ENCODE peak calls at places on chromosomes 1 and 21, in seven cellular contexts. One of them, this sample, is unnamed.

GRCh38 chr1:83822206-83822605 is 176.7 kb downstream of the TTLL7 start:
- DNase-seq in transverse colon: no peak
- DNase-seq in cardiac fibroblast: peak; percentile 61
- DNase-seq in IMR-90: no peak
- DNase-seq in AG09309: peak; percentile 57
- DNase-seq in brain microvascular endothelial cell: peak; percentile 36
- DNase-seq in left ventricle myocardium inferior: no peak
- DNase-seq in this sample: no peak

GRCh38 chr1:45994423-45994822 is 138.0 kb downstream of the PIK3R3 start:
- DNase-seq in IMR-90: no peak
- DNase-seq in cardiac fibroblast: no peak
- DNase-seq in left ventricle myocardium inferior: no peak
- DNase-seq in transverse colon: no peak
- DNase-seq in AG09309: no peak
- DNase-seq in brain microvascular endothelial cell: no peak
- DNase-seq in this sample: no peak

GRCh38 chr1:53069663-53070327 is 7.8 kb downstream of the PODN start:
- DNase-seq in brain microvascular endothelial cell: no peak
- DNase-seq in transverse colon: no peak
- DNase-seq in left ventricle myocardium inferior: peak; percentile 13
- DNase-seq in AG09309: no peak
- DNase-seq in IMR-90: no peak
- DNase-seq in cardiac fibroblast: no peak
- DNase-seq in this sample: no peak

GRCh38 chr1:50308883-50309282 is 114.4 kb downstream of the DMRTA2 start:
- DNase-seq in brain microvascular endothelial cell: peak; percentile 24
- DNase-seq in IMR-90: peak; percentile 17
- DNase-seq in left ventricle myocardium inferior: no peak
- DNase-seq in transverse colon: no peak
- DNase-seq in AG09309: no peak
- DNase-seq in cardiac fibroblast: peak; percentile 18
- DNase-seq in this sample: peak; percentile 29

GRCh38 chr1:114558548-114558947 is 22.9 kb downstream of the BCAS2 start:
- DNase-seq in cardiac fibroblast: peak; percentile 20
- DNase-seq in transverse colon: no peak
- DNase-seq in IMR-90: no peak
- DNase-seq in brain microvascular endothelial cell: no peak
- DNase-seq in left ventricle myocardium inferior: no peak
- DNase-seq in AG09309: no peak
- DNase-seq in this sample: peak; percentile 6

GRCh38 chr21:35051287-35051818 is 2.3 kb upstream of the RUNX1 start:
- DNase-seq in brain microvascular endothelial cell: peak; percentile 71
- DNase-seq in transverse colon: peak; percentile 89
- DNase-seq in left ventricle myocardium inferior: peak; percentile 83
- DNase-seq in IMR-90: peak; percentile 80
- DNase-seq in cardiac fibroblast: peak; percentile 91
- DNase-seq in AG09309: peak; percentile 70
- DNase-seq in this sample: peak; percentile 91

GRCh38 chr1:198798923-198799386 is 160.1 kb downstream of the PTPRC start:
- DNase-seq in brain microvascular endothelial cell: no peak
- DNase-seq in left ventricle myocardium inferior: no peak
- DNase-seq in transverse colon: no peak
- DNase-seq in cardiac fibroblast: no peak
- DNase-seq in IMR-90: no peak
- DNase-seq in AG09309: no peak
- DNase-seq in this sample: no peak

GRCh38 chr21:28018741-28019669 is 973.7 kb downstream of the LTN1 start:
- DNase-seq in cardiac fibroblast: peak; percentile 22
- DNase-seq in AG09309: no peak
- DNase-seq in IMR-90: peak; percentile 5
- DNase-seq in brain microvascular endothelial cell: no peak
- DNase-seq in transverse colon: no peak
- DNase-seq in left ventricle myocardium inferior: no peak
- DNase-seq in this sample: peak; percentile 63

GRCh38 chr1:193408782-193409293 is 222.4 kb upstream of the B3GALT2 start:
- DNase-seq in left ventricle myocardium inferior: peak; percentile 82
- DNase-seq in brain microvascular endothelial cell: peak; percentile 99
- DNase-seq in IMR-90: peak; percentile 75
- DNase-seq in cardiac fibroblast: peak; percentile 87
- DNase-seq in transverse colon: peak; percentile 40
- DNase-seq in AG09309: peak; percentile 74
- DNase-seq in this sample: peak; percentile 97

GRCh38 chr1:228081578-228082259 is 789 bp upstream of the ARF1 start:
- DNase-seq in brain microvascular endothelial cell: no peak
- DNase-seq in left ventricle myocardium inferior: peak; percentile 18
- DNase-seq in AG09309: no peak
- DNase-seq in transverse colon: peak; percentile 39
- DNase-seq in cardiac fibroblast: no peak
- DNase-seq in IMR-90: no peak
- DNase-seq in this sample: peak; percentile 23

GRCh38 chr1:60898413-60898812 is 183.9 kb upstream of the NFIA start:
- DNase-seq in brain microvascular endothelial cell: no peak
- DNase-seq in left ventricle myocardium inferior: no peak
- DNase-seq in AG09309: no peak
- DNase-seq in transverse colon: no peak
- DNase-seq in IMR-90: no peak
- DNase-seq in cardiac fibroblast: no peak
- DNase-seq in this sample: no peak

GRCh38 chr1:165284471-165284870 is 72.0 kb downstream of the LMX1A start:
- DNase-seq in left ventricle myocardium inferior: no peak
- DNase-seq in AG09309: no peak
- DNase-seq in brain microvascular endothelial cell: no peak
- DNase-seq in cardiac fibroblast: no peak
- DNase-seq in transverse colon: no peak
- DNase-seq in IMR-90: no peak
- DNase-seq in this sample: no peak

GRCh38 chr1:201463071-201463552 is 5.9 kb downstream of the PHLDA3 start:
- DNase-seq in cardiac fibroblast: peak; percentile 40
- DNase-seq in left ventricle myocardium inferior: no peak
- DNase-seq in AG09309: no peak
- DNase-seq in transverse colon: no peak
- DNase-seq in brain microvascular endothelial cell: no peak
- DNase-seq in IMR-90: no peak
- DNase-seq in this sample: no peak

GRCh38 chr1:40397258-40397657 is 23.7 kb downstream of the SMAP2 start:
- DNase-seq in brain microvascular endothelial cell: no peak
- DNase-seq in cardiac fibroblast: no peak
- DNase-seq in AG09309: no peak
- DNase-seq in left ventricle myocardium inferior: no peak
- DNase-seq in IMR-90: no peak
- DNase-seq in transverse colon: no peak
- DNase-seq in this sample: no peak

GRCh38 chr1:226946841-226947240 is 6.7 kb downstream of the COQ8A start:
- DNase-seq in AG09309: no peak
- DNase-seq in cardiac fibroblast: peak; percentile 3
- DNase-seq in left ventricle myocardium inferior: no peak
- DNase-seq in brain microvascular endothelial cell: no peak
- DNase-seq in IMR-90: peak; percentile 20
- DNase-seq in transverse colon: no peak
- DNase-seq in this sample: no peak

GRCh38 chr21:41851090-41851790 is 27.9 kb downstream of the PRDM15 start:
- DNase-seq in AG09309: no peak
- DNase-seq in brain microvascular endothelial cell: no peak
- DNase-seq in IMR-90: no peak
- DNase-seq in transverse colon: no peak
- DNase-seq in cardiac fibroblast: no peak
- DNase-seq in left ventricle myocardium inferior: no peak
- DNase-seq in this sample: no peak

GRCh38 chr1:7302873-7303272 is 468.2 kb upstream of the VAMP3 start:
- DNase-seq in cardiac fibroblast: no peak
- DNase-seq in AG09309: no peak
- DNase-seq in transverse colon: no peak
- DNase-seq in left ventricle myocardium inferior: no peak
- DNase-seq in IMR-90: no peak
- DNase-seq in brain microvascular endothelial cell: no peak
- DNase-seq in this sample: no peak

GRCh38 chr1:64915381-64916274 is 50.7 kb downstream of the JAK1 start:
- DNase-seq in AG09309: no peak
- DNase-seq in transverse colon: peak; percentile 68
- DNase-seq in left ventricle myocardium inferior: no peak
- DNase-seq in IMR-90: peak; percentile 94
- DNase-seq in cardiac fibroblast: peak; percentile 94
- DNase-seq in brain microvascular endothelial cell: peak; percentile 93
- DNase-seq in this sample: peak; percentile 91

GRCh38 chr1:204909109-204909508 is 38.4 kb downstream of the NFASC start:
- DNase-seq in AG09309: no peak
- DNase-seq in brain microvascular endothelial cell: no peak
- DNase-seq in cardiac fibroblast: peak; percentile 28
- DNase-seq in left ventricle myocardium inferior: no peak
- DNase-seq in transverse colon: no peak
- DNase-seq in IMR-90: no peak
- DNase-seq in this sample: no peak

GRCh38 chr21:45525153-45525909 is 16.9 kb downstream of the SLC19A1 start:
- DNase-seq in cardiac fibroblast: no peak
- DNase-seq in IMR-90: no peak
- DNase-seq in transverse colon: peak; percentile 76
- DNase-seq in left ventricle myocardium inferior: peak; percentile 79
- DNase-seq in AG09309: no peak
- DNase-seq in brain microvascular endothelial cell: no peak
- DNase-seq in this sample: no peak

GRCh38 chr1:155250246-155250632 is 5.0 kb downstream of the ENTREP3 start:
- DNase-seq in brain microvascular endothelial cell: no peak
- DNase-seq in IMR-90: no peak
- DNase-seq in transverse colon: no peak
- DNase-seq in cardiac fibroblast: no peak
- DNase-seq in AG09309: no peak
- DNase-seq in left ventricle myocardium inferior: no peak
- DNase-seq in this sample: no peak

GRCh38 chr1:24418898-24419628 is 3.5 kb downstream of the NIPAL3 start:
- DNase-seq in left ventricle myocardium inferior: no peak
- DNase-seq in IMR-90: peak; percentile 38
- DNase-seq in cardiac fibroblast: peak; percentile 67
- DNase-seq in transverse colon: peak; percentile 67
- DNase-seq in AG09309: no peak
- DNase-seq in brain microvascular endothelial cell: no peak
- DNase-seq in this sample: peak; percentile 38

GRCh38 chr1:58932820-58933598 is 149.2 kb upstream of the JUN start:
- DNase-seq in cardiac fibroblast: peak; percentile 89
- DNase-seq in left ventricle myocardium inferior: no peak
- DNase-seq in AG09309: peak; percentile 66
- DNase-seq in IMR-90: peak; percentile 76
- DNase-seq in brain microvascular endothelial cell: peak; percentile 67
- DNase-seq in transverse colon: peak; percentile 92
- DNase-seq in this sample: peak; percentile 89

GRCh38 chr1:3403388-3404179 is 50.9 kb upstream of the ARHGEF16 start:
- DNase-seq in transverse colon: no peak
- DNase-seq in left ventricle myocardium inferior: no peak
- DNase-seq in brain microvascular endothelial cell: no peak
- DNase-seq in cardiac fibroblast: no peak
- DNase-seq in IMR-90: no peak
- DNase-seq in AG09309: no peak
- DNase-seq in this sample: no peak

GRCh38 chr1:204445860-204446412 is 34.3 kb upstream of the PPP1R15B start:
- DNase-seq in cardiac fibroblast: peak; percentile 29
- DNase-seq in IMR-90: peak; percentile 27
- DNase-seq in transverse colon: peak; percentile 73
- DNase-seq in AG09309: no peak
- DNase-seq in left ventricle myocardium inferior: no peak
- DNase-seq in brain microvascular endothelial cell: peak; percentile 13
- DNase-seq in this sample: no peak

GRCh38 chr1:11638121-11638520 is 16.1 kb downstream of the FBXO2 start:
- DNase-seq in transverse colon: no peak
- DNase-seq in cardiac fibroblast: no peak
- DNase-seq in IMR-90: no peak
- DNase-seq in AG09309: no peak
- DNase-seq in left ventricle myocardium inferior: no peak
- DNase-seq in brain microvascular endothelial cell: no peak
- DNase-seq in this sample: no peak

GRCh38 chr1:143497374-143497747 is 474.4 kb downstream of the FAM72C start:
- DNase-seq in brain microvascular endothelial cell: no peak
- DNase-seq in AG09309: no peak
- DNase-seq in transverse colon: no peak
- DNase-seq in IMR-90: no peak
- DNase-seq in cardiac fibroblast: no peak
- DNase-seq in left ventricle myocardium inferior: peak; percentile 5
- DNase-seq in this sample: no peak

GRCh38 chr1:53895421-53895820 is 1.4 kb downstream of the DIO1 start:
- DNase-seq in cardiac fibroblast: no peak
- DNase-seq in left ventricle myocardium inferior: no peak
- DNase-seq in transverse colon: no peak
- DNase-seq in IMR-90: no peak
- DNase-seq in AG09309: no peak
- DNase-seq in brain microvascular endothelial cell: no peak
- DNase-seq in this sample: no peak

GRCh38 chr1:54413295-54413694 is 7.1 kb upstream of the SSBP3 start:
- DNase-seq in cardiac fibroblast: peak; percentile 79
- DNase-seq in left ventricle myocardium inferior: peak; percentile 39
- DNase-seq in AG09309: no peak
- DNase-seq in transverse colon: peak; percentile 57
- DNase-seq in IMR-90: peak; percentile 62
- DNase-seq in brain microvascular endothelial cell: peak; percentile 66
- DNase-seq in this sample: peak; percentile 66

GRCh38 chr1:28887418-28887834 is 26.9 kb upstream of the EPB41 start:
- DNase-seq in left ventricle myocardium inferior: peak; percentile 18
- DNase-seq in AG09309: no peak
- DNase-seq in brain microvascular endothelial cell: no peak
- DNase-seq in transverse colon: peak; percentile 60
- DNase-seq in IMR-90: no peak
- DNase-seq in cardiac fibroblast: no peak
- DNase-seq in this sample: peak; percentile 10

GRCh38 chr1:88736633-88737248 is 52.7 kb downstream of the PKN2 start:
- DNase-seq in transverse colon: no peak
- DNase-seq in brain microvascular endothelial cell: peak; percentile 46
- DNase-seq in cardiac fibroblast: peak; percentile 67
- DNase-seq in IMR-90: peak; percentile 55
- DNase-seq in left ventricle myocardium inferior: no peak
- DNase-seq in AG09309: peak; percentile 2
- DNase-seq in this sample: peak; percentile 54
- TF ChIP-seq CTCF in transverse colon: peak; percentile 41
- TF ChIP-seq CTCF in brain microvascular endothelial cell: peak; percentile 88
- TF ChIP-seq CTCF in cardiac fibroblast: peak; percentile 80
- TF ChIP-seq CTCF in IMR-90: peak; percentile 74
- TF ChIP-seq CTCF in left ventricle myocardium inferior: peak; percentile 38
- TF ChIP-seq CTCF in AG09309: peak; percentile 82
- TF ChIP-seq CTCF in this sample: peak; percentile 86

GRCh38 chr1:15764269-15764764 is 5.7 kb downstream of the FBLIM1 start:
- DNase-seq in brain microvascular endothelial cell: no peak
- DNase-seq in transverse colon: peak; percentile 88
- DNase-seq in AG09309: no peak
- DNase-seq in IMR-90: no peak
- DNase-seq in left ventricle myocardium inferior: no peak
- DNase-seq in cardiac fibroblast: no peak
- DNase-seq in this sample: no peak
- H3K4me3 ChIP-seq in brain microvascular endothelial cell: no peak overlapping the region
- H3K4me3 ChIP-seq in transverse colon: no peak overlapping the region
- H3K4me3 ChIP-seq in AG09309: no peak overlapping the region
- H3K4me3 ChIP-seq in IMR-90: no peak overlapping the region
- H3K4me3 ChIP-seq in left ventricle myocardium inferior: no peak overlapping the region
- H3K4me3 ChIP-seq in cardiac fibroblast: no peak overlapping the region
- H3K4me3 ChIP-seq in this sample: no peak overlapping the region

GRCh38 chr1:30232288-30232899 is 491.0 kb downstream of the MATN1 start:
- DNase-seq in brain microvascular endothelial cell: no peak
- DNase-seq in IMR-90: no peak
- DNase-seq in left ventricle myocardium inferior: no peak
- DNase-seq in AG09309: no peak
- DNase-seq in cardiac fibroblast: no peak
- DNase-seq in transverse colon: no peak
- DNase-seq in this sample: no peak
- TF ChIP-seq CTCF in brain microvascular endothelial cell: peak; percentile 47
- TF ChIP-seq CTCF in IMR-90: peak; percentile 22
- TF ChIP-seq CTCF in left ventricle myocardium inferior: peak; percentile 51
- TF ChIP-seq CTCF in AG09309: peak; percentile 41
- TF ChIP-seq CTCF in cardiac fibroblast: peak; percentile 30
- TF ChIP-seq CTCF in transverse colon: peak; percentile 58
- TF ChIP-seq CTCF in this sample: peak; percentile 39

GRCh38 chr21:44353200-44353970 is at the start of gene TRPM2:
- DNase-seq in IMR-90: no peak
- DNase-seq in brain microvascular endothelial cell: no peak
- DNase-seq in left ventricle myocardium inferior: peak; percentile 72
- DNase-seq in AG09309: no peak
- DNase-seq in transverse colon: peak; percentile 52
- DNase-seq in cardiac fibroblast: peak; percentile 54
- DNase-seq in this sample: peak; percentile 49
- H3K4me3 ChIP-seq in IMR-90: no peak within 1 kb of the TSS
- H3K4me3 ChIP-seq in brain microvascular endothelial cell: no peak within 1 kb of the TSS
- H3K4me3 ChIP-seq in left ventricle myocardium inferior: peak within 1 kb of the TSS; percentile 42
- H3K4me3 ChIP-seq in AG09309: no peak within 1 kb of the TSS
- H3K4me3 ChIP-seq in transverse colon: no peak within 1 kb of the TSS
- H3K4me3 ChIP-seq in cardiac fibroblast: no peak within 1 kb of the TSS
- H3K4me3 ChIP-seq in this sample: no peak within 1 kb of the TSS